ENCODE peak calls at places on chromosomes 16 and 17, in seven cellular contexts. One of them, this sample, is unnamed.

GRCh38 chr17:34364741-34365140 is 1.7 kb upstream of the CCL1 start:
- DNase-seq in B cell: no peak
- DNase-seq in left lung: no peak
- DNase-seq in AG04450: no peak
- DNase-seq in progenitor cell of endocrine pancreas: no peak
- DNase-seq in sigmoid colon: no peak
- DNase-seq in PC-3: no peak
- DNase-seq in this sample: no peak

GRCh38 chr16:89545044-89545830 is 15.2 kb upstream of the RPL13 start:
- DNase-seq in B cell: no peak
- DNase-seq in left lung: no peak
- DNase-seq in AG04450: no peak
- DNase-seq in progenitor cell of endocrine pancreas: no peak
- DNase-seq in sigmoid colon: no peak
- DNase-seq in PC-3: no peak
- DNase-seq in this sample: no peak

GRCh38 chr17:3943240-3943891 is 20.9 kb downstream of the ATP2A3 start:
- DNase-seq in B cell: no peak
- DNase-seq in left lung: no peak
- DNase-seq in AG04450: no peak
- DNase-seq in progenitor cell of endocrine pancreas: no peak
- DNase-seq in sigmoid colon: no peak
- DNase-seq in PC-3: no peak
- DNase-seq in this sample: no peak

GRCh38 chr17:67514998-67515397 is 137.9 kb downstream of the PITPNC1 start:
- DNase-seq in B cell: no peak
- DNase-seq in left lung: no peak
- DNase-seq in AG04450: no peak
- DNase-seq in progenitor cell of endocrine pancreas: no peak
- DNase-seq in sigmoid colon: no peak
- DNase-seq in PC-3: no peak
- DNase-seq in this sample: peak; percentile 50

GRCh38 chr16:68786685-68787418 is 49.8 kb downstream of the CDH1 start:
- DNase-seq in B cell: no peak
- DNase-seq in left lung: no peak
- DNase-seq in AG04450: no peak
- DNase-seq in progenitor cell of endocrine pancreas: peak; percentile 18
- DNase-seq in sigmoid colon: peak; percentile 88
- DNase-seq in PC-3: no peak
- DNase-seq in this sample: no peak

GRCh38 chr16:57823836-57824235 is 21.5 kb upstream of the KIFC3 start:
- DNase-seq in B cell: no peak
- DNase-seq in left lung: no peak
- DNase-seq in AG04450: no peak
- DNase-seq in progenitor cell of endocrine pancreas: no peak
- DNase-seq in sigmoid colon: no peak
- DNase-seq in PC-3: peak; percentile 43
- DNase-seq in this sample: no peak

GRCh38 chr17:39737761-39738567 is at the start of gene GRB7:
- DNase-seq in B cell: no peak
- DNase-seq in left lung: peak; percentile 87
- DNase-seq in AG04450: no peak
- DNase-seq in progenitor cell of endocrine pancreas: peak; percentile 52
- DNase-seq in sigmoid colon: no peak
- DNase-seq in PC-3: peak; percentile 73
- DNase-seq in this sample: no peak

GRCh38 chr16:48292452-48292851 is 45.1 kb upstream of the ABCC11 start:
- DNase-seq in B cell: no peak
- DNase-seq in left lung: no peak
- DNase-seq in AG04450: no peak
- DNase-seq in progenitor cell of endocrine pancreas: no peak
- DNase-seq in sigmoid colon: no peak
- DNase-seq in PC-3: peak; percentile 19
- DNase-seq in this sample: no peak

GRCh38 chr16:66382966-66383299 is 16.4 kb downstream of the CDH5 start:
- DNase-seq in B cell: no peak
- DNase-seq in left lung: no peak
- DNase-seq in AG04450: peak; percentile 52
- DNase-seq in progenitor cell of endocrine pancreas: no peak
- DNase-seq in sigmoid colon: no peak
- DNase-seq in PC-3: peak; percentile 85
- DNase-seq in this sample: no peak

GRCh38 chr17:70863436-70864248 is 694.3 kb downstream of the KCNJ2 start:
- DNase-seq in B cell: no peak
- DNase-seq in left lung: no peak
- DNase-seq in AG04450: no peak
- DNase-seq in progenitor cell of endocrine pancreas: no peak
- DNase-seq in sigmoid colon: no peak
- DNase-seq in PC-3: no peak
- DNase-seq in this sample: no peak

GRCh38 chr16:81384006-81384405 is 60.6 kb upstream of the CMIP start:
- DNase-seq in B cell: no peak
- DNase-seq in left lung: no peak
- DNase-seq in AG04450: no peak
- DNase-seq in progenitor cell of endocrine pancreas: no peak
- DNase-seq in sigmoid colon: no peak
- DNase-seq in PC-3: no peak
- DNase-seq in this sample: no peak

GRCh38 chr17:44220211-44221071 is 966 bp upstream of the UBTF start:
- DNase-seq in B cell: no peak
- DNase-seq in left lung: peak; percentile 89
- DNase-seq in AG04450: no peak
- DNase-seq in progenitor cell of endocrine pancreas: peak; percentile 39
- DNase-seq in sigmoid colon: peak; percentile 77
- DNase-seq in PC-3: peak; percentile 48
- DNase-seq in this sample: peak; percentile 75

GRCh38 chr17:79619196-79619595 is 8.3 kb upstream of the RBFOX3 start:
- DNase-seq in B cell: no peak
- DNase-seq in left lung: no peak
- DNase-seq in AG04450: no peak
- DNase-seq in progenitor cell of endocrine pancreas: no peak
- DNase-seq in sigmoid colon: peak; percentile 10
- DNase-seq in PC-3: no peak
- DNase-seq in this sample: no peak

GRCh38 chr17:32123782-32124181 is 18.5 kb upstream of the RHOT1 start:
- DNase-seq in B cell: no peak
- DNase-seq in left lung: no peak
- DNase-seq in AG04450: no peak
- DNase-seq in progenitor cell of endocrine pancreas: no peak
- DNase-seq in sigmoid colon: no peak
- DNase-seq in PC-3: no peak
- DNase-seq in this sample: no peak

GRCh38 chr17:76471498-76472257 is 4.3 kb downstream of the AANAT start:
- DNase-seq in B cell: no peak
- DNase-seq in left lung: peak; percentile 69
- DNase-seq in AG04450: no peak
- DNase-seq in progenitor cell of endocrine pancreas: no peak
- DNase-seq in sigmoid colon: no peak
- DNase-seq in PC-3: no peak
- DNase-seq in this sample: no peak

GRCh38 chr16:88735616-88736015 is 29.3 kb downstream of the CTU2 start:
- DNase-seq in B cell: no peak
- DNase-seq in left lung: no peak
- DNase-seq in AG04450: no peak
- DNase-seq in progenitor cell of endocrine pancreas: no peak
- DNase-seq in sigmoid colon: no peak
- DNase-seq in PC-3: no peak
- DNase-seq in this sample: no peak

GRCh38 chr17:17837380-17837821 is 615 bp upstream of the SREBF1 start:
- DNase-seq in B cell: no peak
- DNase-seq in left lung: no peak
- DNase-seq in AG04450: no peak
- DNase-seq in progenitor cell of endocrine pancreas: no peak
- DNase-seq in sigmoid colon: peak; percentile 86
- DNase-seq in PC-3: peak; percentile 60
- DNase-seq in this sample: no peak

GRCh38 chr16:14194706-14195105 is 123.6 kb downstream of the MRTFB start:
- DNase-seq in B cell: no peak
- DNase-seq in left lung: no peak
- DNase-seq in AG04450: no peak
- DNase-seq in progenitor cell of endocrine pancreas: no peak
- DNase-seq in sigmoid colon: no peak
- DNase-seq in PC-3: no peak
- DNase-seq in this sample: no peak

GRCh38 chr16:54110582-54110981 is 176.0 kb downstream of the IRX3 start:
- DNase-seq in B cell: no peak
- DNase-seq in left lung: no peak
- DNase-seq in AG04450: no peak
- DNase-seq in progenitor cell of endocrine pancreas: no peak
- DNase-seq in sigmoid colon: no peak
- DNase-seq in PC-3: no peak
- DNase-seq in this sample: no peak

GRCh38 chr17:9645858-9646555 is 690 bp downstream of the USP43 start:
- DNase-seq in B cell: no peak
- DNase-seq in left lung: peak; percentile 89
- DNase-seq in AG04450: no peak
- DNase-seq in progenitor cell of endocrine pancreas: peak; percentile 60
- DNase-seq in sigmoid colon: no peak
- DNase-seq in PC-3: peak; percentile 51
- DNase-seq in this sample: peak; percentile 62

GRCh38 chr17:64006361-64007088 is 8.4 kb downstream of the PRR29 start:
- DNase-seq in B cell: no peak
- DNase-seq in left lung: no peak
- DNase-seq in AG04450: no peak
- DNase-seq in progenitor cell of endocrine pancreas: no peak
- DNase-seq in sigmoid colon: peak; percentile 66
- DNase-seq in PC-3: no peak
- DNase-seq in this sample: peak; percentile 22

GRCh38 chr17:41710472-41711090 is 1.6 kb upstream of the GAST start:
- DNase-seq in B cell: no peak
- DNase-seq in left lung: no peak
- DNase-seq in AG04450: no peak
- DNase-seq in progenitor cell of endocrine pancreas: no peak
- DNase-seq in sigmoid colon: no peak
- DNase-seq in PC-3: peak; percentile 9
- DNase-seq in this sample: no peak

GRCh38 chr16:73912311-73912710 is 384.3 kb upstream of the PSMD7 start:
- DNase-seq in B cell: no peak
- DNase-seq in left lung: no peak
- DNase-seq in AG04450: no peak
- DNase-seq in progenitor cell of endocrine pancreas: no peak
- DNase-seq in sigmoid colon: no peak
- DNase-seq in PC-3: no peak
- DNase-seq in this sample: no peak

DNA sequence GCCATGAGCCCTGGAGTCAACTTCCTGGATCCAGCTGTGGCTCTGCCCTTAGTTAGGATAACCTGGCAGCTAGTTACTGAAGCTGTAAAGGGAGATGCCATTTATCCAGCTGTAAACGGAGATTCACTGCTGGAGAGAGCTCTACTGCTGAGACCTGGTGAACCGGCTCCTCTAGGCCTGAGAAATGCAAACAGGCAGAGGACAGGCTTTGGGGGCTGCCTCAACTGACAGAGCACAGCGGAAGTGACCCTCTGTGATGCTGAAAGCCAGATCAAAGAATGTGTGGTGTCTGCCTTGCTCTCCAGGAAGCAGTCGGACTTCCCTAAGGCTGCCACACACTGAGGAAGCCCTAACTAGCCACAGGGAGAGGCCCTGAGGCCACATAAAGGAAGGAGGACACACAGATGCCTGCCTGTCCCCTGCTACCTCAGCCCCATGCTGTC is 21.9 kb upstream of the GPRC5C start:
- DNase-seq in B cell: no peak
- DNase-seq in left lung: no peak
- DNase-seq in AG04450: no peak
- DNase-seq in progenitor cell of endocrine pancreas: no peak
- DNase-seq in sigmoid colon: no peak
- DNase-seq in PC-3: no peak
- DNase-seq in this sample: no peak
- TF ChIP-seq CTCF in B cell: no peak
- TF ChIP-seq CTCF in left lung: no peak
- TF ChIP-seq CTCF in AG04450: no peak
- TF ChIP-seq CTCF in progenitor cell of endocrine pancreas: no peak
- TF ChIP-seq CTCF in sigmoid colon: no peak
- TF ChIP-seq CTCF in PC-3: no peak
- TF ChIP-seq CTCF in this sample: no peak

DNA sequence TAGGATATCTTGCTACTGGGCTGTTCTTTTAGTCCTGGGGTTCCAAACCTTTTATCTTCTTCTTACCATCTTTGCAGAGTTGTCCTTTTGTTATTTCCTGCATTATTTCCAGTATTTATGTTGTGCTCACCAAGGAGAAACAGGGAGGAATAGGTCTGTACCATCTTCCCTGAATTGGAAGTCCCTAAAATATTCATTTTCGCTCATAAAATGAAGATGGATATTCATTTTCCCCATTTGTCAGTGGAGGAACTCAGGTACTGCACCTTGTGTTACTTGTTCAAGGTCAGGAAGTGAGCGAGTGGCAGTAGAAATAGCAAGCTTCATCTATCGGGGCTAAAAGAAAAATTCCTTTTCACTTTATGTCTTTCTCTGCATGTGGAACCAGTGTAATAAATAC is 989.7 kb downstream of the CDH11 start:
- DNase-seq in B cell: no peak
- DNase-seq in left lung: no peak
- DNase-seq in AG04450: no peak
- DNase-seq in progenitor cell of endocrine pancreas: no peak
- DNase-seq in sigmoid colon: no peak
- DNase-seq in PC-3: no peak
- DNase-seq in this sample: no peak
- TF ChIP-seq CTCF in B cell: no peak
- TF ChIP-seq CTCF in left lung: no peak
- TF ChIP-seq CTCF in AG04450: no peak
- TF ChIP-seq CTCF in progenitor cell of endocrine pancreas: peak; percentile 23
- TF ChIP-seq CTCF in sigmoid colon: no peak
- TF ChIP-seq CTCF in PC-3: no peak
- TF ChIP-seq CTCF in this sample: no peak

GRCh38 chr17:43171761-43172487 is 910 bp downstream of the NBR1 start:
- DNase-seq in B cell: no peak
- DNase-seq in left lung: no peak
- DNase-seq in AG04450: peak; percentile 87
- DNase-seq in progenitor cell of endocrine pancreas: no peak
- DNase-seq in sigmoid colon: peak; percentile 80
- DNase-seq in PC-3: peak; percentile 83
- DNase-seq in this sample: no peak
- TF ChIP-seq CTCF in B cell: no peak
- TF ChIP-seq CTCF in left lung: no peak
- TF ChIP-seq CTCF in AG04450: peak; percentile 37
- TF ChIP-seq CTCF in progenitor cell of endocrine pancreas: peak; percentile 25
- TF ChIP-seq CTCF in sigmoid colon: no peak
- TF ChIP-seq CTCF in PC-3: peak; percentile 41
- TF ChIP-seq CTCF in this sample: peak; percentile 2

DNA sequence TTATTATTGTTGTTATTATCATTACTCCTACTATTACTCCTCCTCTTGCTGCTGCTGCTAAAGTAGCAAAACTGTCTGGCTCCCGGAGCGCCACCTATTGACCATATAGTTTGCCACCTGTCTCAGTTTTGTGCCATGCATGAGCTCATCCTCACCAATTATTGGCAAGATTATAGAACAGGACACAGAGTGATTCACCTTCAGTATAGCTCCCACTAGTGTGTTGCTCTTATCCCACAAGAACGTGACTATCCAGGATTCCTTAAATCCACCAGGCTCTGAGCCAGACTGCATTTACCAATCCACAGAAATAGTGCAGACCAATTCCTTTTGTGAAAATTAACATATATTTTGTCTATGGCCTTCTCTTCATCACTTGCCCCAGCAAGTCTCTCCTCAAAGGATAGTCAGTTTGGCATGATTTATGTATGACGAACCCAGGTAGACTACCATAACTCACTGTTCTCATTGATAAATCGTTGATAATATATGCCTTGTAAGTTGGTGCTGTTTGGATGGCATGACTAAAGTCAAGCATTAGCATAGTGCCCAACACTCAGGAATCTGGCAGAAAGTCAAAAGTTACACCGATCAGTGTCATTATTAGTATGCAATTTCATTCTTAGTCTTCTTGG is 405.5 kb upstream of the HSBP1 start:
- DNase-seq in B cell: no peak
- DNase-seq in left lung: no peak
- DNase-seq in AG04450: no peak
- DNase-seq in progenitor cell of endocrine pancreas: no peak
- DNase-seq in sigmoid colon: no peak
- DNase-seq in PC-3: no peak
- DNase-seq in this sample: no peak
- TF ChIP-seq CTCF in B cell: no peak
- TF ChIP-seq CTCF in left lung: no peak
- TF ChIP-seq CTCF in AG04450: no peak
- TF ChIP-seq CTCF in progenitor cell of endocrine pancreas: no peak
- TF ChIP-seq CTCF in sigmoid colon: no peak
- TF ChIP-seq CTCF in PC-3: no peak
- TF ChIP-seq CTCF in this sample: no peak